ENCODE peak calls at places on chromosomes 7 and 10, in seven cellular contexts. H, Q, A, J, K, X and R are unnamed samples.

GRCh38 chr10:30820282-30820991 is 190.9 kb upstream of the LYZL2 start:
- DNase-seq in Q (no peak), K (no peak), H (no peak), J (no peak), A (no peak), X (no peak), R (no peak)

GRCh38 chr7:144384071-144384470 is 19.4 kb downstream of the NOBOX start:
- DNase-seq in J (no peak), K (no peak), X (no peak), H (no peak), Q (no peak), A (peak), R (no peak)

GRCh38 chr7:149717481-149717880 is 55.9 kb downstream of the ZNF467 start:
- DNase-seq in X (peak), H (peak), Q (no peak), A (no peak), J (no peak), K (no peak), R (peak)

GRCh38 chr7:12401538-12402364 is 1.9 kb downstream of the VWDE start:
- DNase-seq in K (no peak), J (no peak), H (no peak), X (no peak), Q (peak), A (no peak), R (no peak)

GRCh38 chr7:17696422-17696821 is 243.9 kb downstream of the SNX13 start:
- DNase-seq in J (no peak), K (peak), Q (no peak), H (peak), X (no peak), A (peak), R (peak)

GRCh38 chr7:93147358-93147757 is 827 bp downstream of the SAMD9L start:
- DNase-seq in K (peak), H (peak), Q (no peak), A (peak), X (peak), J (peak), R (peak)

GRCh38 chr10:126945351-126946035 is 40.3 kb downstream of the DOCK1 start:
- DNase-seq in K (no peak), Q (no peak), H (no peak), X (no peak), J (no peak), A (no peak), R (no peak)

GRCh38 chr10:133448120-133448519 is 5.6 kb upstream of the SCART1 start:
- DNase-seq in X (no peak), Q (no peak), A (no peak), H (no peak), J (no peak), K (no peak), R (no peak)

GRCh38 chr7:12623885-12624498 is 53.5 kb downstream of the SCIN start:
- DNase-seq in K (peak), H (no peak), A (no peak), X (no peak), J (no peak), Q (peak), R (no peak)

GRCh38 chr10:49322371-49323170 is 23.6 kb downstream of the C10orf71 start:
- DNase-seq in H (no peak), K (no peak), X (no peak), J (no peak), A (no peak), Q (no peak), R (no peak)

GRCh38 chr7:41130021-41130420 is 572.9 kb downstream of the INHBA start:
- DNase-seq in H (no peak), Q (no peak), A (no peak), J (no peak), X (no peak), K (no peak), R (no peak)

GRCh38 chr7:126780993-126781392 is 471.7 kb downstream of the GRM8 start:
- DNase-seq in K (no peak), Q (no peak), A (no peak), H (no peak), X (no peak), J (no peak), R (no peak)

GRCh38 chr7:50397320-50397970 is 52.7 kb downstream of the FIGNL1 start:
- DNase-seq in H (no peak), J (no peak), Q (no peak), X (no peak), K (no peak), A (no peak), R (no peak)

GRCh38 chr7:77862691-77863090 is 64.1 kb downstream of the PHTF2 start:
- DNase-seq in K (no peak), A (no peak), Q (no peak), J (no peak), X (no peak), H (no peak), R (no peak)

GRCh38 chr7:116500071-116500853 is 724 bp downstream of the CAV2 start:
- DNase-seq in K (peak), A (peak), X (peak), H (peak), Q (no peak), J (peak), R (peak)

GRCh38 chr7:149787428-149788299 is 14.3 kb upstream of the ZNF467 start:
- DNase-seq in K (no peak), J (no peak), Q (no peak), X (no peak), A (no peak), H (peak), R (no peak)

GRCh38 chr10:89785095-89785494 is 83.7 kb downstream of the KIF20B start:
- DNase-seq in K (no peak), J (no peak), X (no peak), Q (no peak), A (no peak), H (no peak), R (no peak)

GRCh38 chr7:17506090-17506489 is 207.6 kb downstream of the AHR start:
- DNase-seq in J (no peak), H (no peak), A (peak), K (peak), Q (no peak), X (no peak), R (no peak)

GRCh38 chr7:824664-825063 is 7.6 kb upstream of the SUN1 start:
- DNase-seq in Q (no peak), H (peak), J (no peak), K (no peak), X (peak), A (no peak), R (no peak)

GRCh38 chr10:10564081-10564480 is 453.6 kb upstream of the CELF2 start:
- DNase-seq in H (no peak), X (no peak), A (no peak), Q (no peak), J (no peak), K (no peak), R (no peak)

GRCh38 chr10:71232089-71232998 is 20.0 kb downstream of the UNC5B start:
- DNase-seq in H (peak), K (no peak), A (no peak), X (peak), J (no peak), Q (no peak), R (peak)

GRCh38 chr10:14450041-14450491 is 119.3 kb upstream of the FRMD4A start:
- DNase-seq in J (no peak), A (no peak), Q (no peak), K (no peak), X (no peak), H (peak), R (peak)

GRCh38 chr7:64642046-64642445 is 23.9 kb upstream of the ZNF107 start:
- DNase-seq in J (no peak), Q (no peak), A (no peak), H (no peak), X (no peak), K (no peak), R (no peak)

GRCh38 chr10:112605063-112605462 is 158.0 kb downstream of the VTI1A start:
- DNase-seq in J (no peak), H (no peak), K (no peak), A (no peak), X (no peak), Q (no peak), R (no peak)

GRCh38 chr7:26683277-26683676 is 181.1 kb downstream of the SKAP2 start:
- DNase-seq in X (no peak), J (no peak), Q (no peak), K (no peak), H (no peak), A (no peak), R (no peak)

GRCh38 chr10:45422207-45422606 is 48.2 kb downstream of the ALOX5 start:
- DNase-seq in A (no peak), X (peak), H (no peak), K (no peak), Q (no peak), J (no peak), R (no peak)

GRCh38 chr10:92727550-92727949 is 37.8 kb downstream of the HHEX start:
- DNase-seq in J (no peak), K (peak), A (peak), Q (no peak), X (no peak), H (no peak), R (no peak)

GRCh38 chr7:45689011-45689796 is 115.0 kb downstream of the ADCY1 start:
- DNase-seq in H (no peak), A (no peak), K (no peak), X (peak), Q (no peak), J (peak), R (no peak)

GRCh38 chr7:134885967-134886352 is 100.3 kb upstream of the AGBL3 start:
- DNase-seq in A (no peak), Q (no peak), K (peak), X (no peak), J (no peak), H (no peak), R (no peak)

GRCh38 chr7:135930565-135931423 is 46.4 kb downstream of the MTPN start:
- DNase-seq in J (no peak), Q (no peak), A (no peak), H (no peak), K (no peak), X (no peak), R (no peak)

GRCh38 chr10:74821501-74821900 is 4.9 kb upstream of the KAT6B start:
- DNase-seq in A (no peak), Q (peak), J (no peak), K (no peak), X (no peak), H (no peak), R (no peak)

GRCh38 chr7:422886-423225 is 96.8 kb downstream of the PDGFA start:
- DNase-seq in Q (no peak), X (peak), A (no peak), J (no peak), H (no peak), K (no peak), R (no peak)

GRCh38 chr7:158015403-158016116 is 572.1 kb downstream of the PTPRN2 start:
- DNase-seq in K (no peak), Q (no peak), J (no peak), H (no peak), A (no peak), X (no peak), R (no peak)

GRCh38 chr10:100065084-100065660 is 16.5 kb downstream of the CPN1 start:
- DNase-seq in H (no peak), K (no peak), X (no peak), Q (no peak), J (no peak), A (no peak), R (no peak)

GRCh38 chr10:101780818-101781654 is 2.2 kb downstream of the NPM3 start:
- DNase-seq in X (peak), A (peak), H (peak), K (no peak), J (peak), Q (no peak), R (peak)

GRCh38 chr7:2299853-2300512 is 14.3 kb downstream of the SNX8 start:
- DNase-seq in Q (no peak), H (no peak), X (no peak), K (no peak), J (no peak), A (no peak), R (no peak)

GRCh38 chr7:130486114-130486962 is 5.5 kb upstream of the MEST start:
- DNase-seq in X (peak), J (peak), K (peak), Q (peak), A (peak), H (peak), R (peak)

GRCh38 chr7:121697731-121698396 is 175.1 kb upstream of the PTPRZ1 start:
- DNase-seq in H (no peak), K (no peak), Q (no peak), A (no peak), X (no peak), J (no peak), R (no peak)

GRCh38 chr10:88800152-88801125 is 2.1 kb upstream of the LIPM start:
- DNase-seq in H (peak), Q (no peak), J (peak), K (no peak), A (no peak), X (no peak), R (no peak)

GRCh38 chr10:76649723-76650127 is 987.9 kb downstream of the KCNMA1 start:
- DNase-seq in Q (no peak), X (no peak), K (no peak), A (no peak), J (no peak), H (no peak), R (no peak)